ENCODE peak calls at places on chromosomes 5 and 9, in four cellular contexts. Y, N, T and D are unnamed samples.

GRCh38 chr5:77390795-77391194 is 101.3 kb downstream of the WDR41 start:
- DNase-seq in Y (no peak), N (no peak), T (no peak), D (no peak)

GRCh38 chr9:122053546-122053945 is 39.6 kb downstream of the TTLL11 start:
- DNase-seq in Y (no peak), N (no peak), T (no peak), D (no peak)

GRCh38 chr5:123874600-123875201 is 362.7 kb downstream of the CSNK1G3 start:
- DNase-seq in Y (no peak), N (no peak), T (no peak), D (no peak)

GRCh38 chr5:78518365-78519197 is 130.0 kb downstream of the LHFPL2 start:
- DNase-seq in Y (no peak), N (no peak), T (no peak), D (no peak)

GRCh38 chr5:1752881-1753280 is 46.8 kb downstream of the MRPL36 start:
- DNase-seq in Y (peak; percentile 7), N (no peak), T (no peak), D (no peak)

GRCh38 chr5:88647901-88648300 is 235.1 kb downstream of the MEF2C start:
- DNase-seq in Y (no peak), N (no peak), T (no peak), D (no peak)

GRCh38 chr5:150523472-150524350 is 15.8 kb downstream of the NDST1 start:
- DNase-seq in Y (peak; percentile 48), N (peak; percentile 57), T (no peak), D (peak; percentile 79)

GRCh38 chr9:115399026-115399425 is 281.1 kb upstream of the TNC start:
- DNase-seq in Y (no peak), N (no peak), T (no peak), D (no peak)

GRCh38 chr5:145588113-145588512 is 247.0 kb downstream of the PRELID2 start:
- DNase-seq in Y (no peak), N (no peak), T (no peak), D (no peak)

GRCh38 chr9:95626885-95627558 is 110.3 kb upstream of the PTCH1 start:
- DNase-seq in Y (no peak), N (no peak), T (no peak), D (no peak)

GRCh38 chr9:72828281-72828731 is 124.5 kb downstream of the ALDH1A1 start:
- DNase-seq in Y (no peak), N (no peak), T (no peak), D (no peak)

DNA sequence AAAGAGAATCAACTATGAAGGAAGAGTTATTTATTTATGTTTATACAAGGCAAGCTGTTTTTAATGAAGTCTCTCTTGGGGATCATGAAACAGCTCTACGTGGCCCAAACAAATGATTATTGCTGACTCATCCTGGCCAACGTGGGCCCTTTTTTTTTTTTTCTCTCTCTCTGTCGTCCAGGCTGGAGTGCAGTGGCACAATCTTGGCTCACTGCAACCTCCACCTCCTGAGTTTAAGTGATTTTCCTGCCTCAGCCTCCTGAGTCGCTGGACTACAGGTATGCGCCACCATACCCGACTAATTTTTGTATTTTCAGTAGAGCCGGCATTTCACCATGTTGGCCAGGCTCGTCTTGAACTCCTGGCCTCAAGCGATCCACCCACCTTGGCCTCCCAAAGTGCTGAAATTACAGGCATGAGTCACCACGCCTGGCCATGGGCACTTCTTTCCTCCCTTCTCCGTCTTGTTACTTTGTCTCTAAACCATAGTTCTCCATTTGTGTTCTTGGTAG is 98.3 kb downstream of the BASP1 start:
- DNase-seq in Y (no peak), N (no peak), T (no peak), D (no peak)
- TF ChIP-seq TEAD4 in Y (no peak), N (no peak), T (no peak), D (no peak)

DNA sequence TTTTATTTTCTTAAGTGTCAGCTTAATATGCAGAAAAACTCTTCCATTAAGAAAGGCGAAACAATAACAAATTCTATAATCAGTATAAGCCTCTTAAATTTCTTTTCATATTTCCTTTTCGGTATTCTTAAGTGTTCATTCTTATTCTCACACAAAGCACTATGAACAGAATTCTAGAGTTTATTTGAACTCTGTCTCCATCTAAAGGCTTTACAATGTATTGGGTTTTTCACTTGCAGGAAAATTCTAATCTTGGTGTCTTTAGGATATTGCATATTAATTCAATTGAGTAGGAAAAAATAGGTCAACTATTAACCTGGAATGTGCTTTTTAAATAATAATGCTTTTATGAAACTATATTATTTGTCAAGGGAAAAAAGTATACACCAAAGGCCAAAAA is 166.6 kb downstream of the SLF1 start:
- DNase-seq in Y (no peak), N (no peak), T (no peak), D (peak; percentile 24)
- TF ChIP-seq TEAD4 in Y (no peak), N (no peak), T (no peak), D (no peak)

DNA sequence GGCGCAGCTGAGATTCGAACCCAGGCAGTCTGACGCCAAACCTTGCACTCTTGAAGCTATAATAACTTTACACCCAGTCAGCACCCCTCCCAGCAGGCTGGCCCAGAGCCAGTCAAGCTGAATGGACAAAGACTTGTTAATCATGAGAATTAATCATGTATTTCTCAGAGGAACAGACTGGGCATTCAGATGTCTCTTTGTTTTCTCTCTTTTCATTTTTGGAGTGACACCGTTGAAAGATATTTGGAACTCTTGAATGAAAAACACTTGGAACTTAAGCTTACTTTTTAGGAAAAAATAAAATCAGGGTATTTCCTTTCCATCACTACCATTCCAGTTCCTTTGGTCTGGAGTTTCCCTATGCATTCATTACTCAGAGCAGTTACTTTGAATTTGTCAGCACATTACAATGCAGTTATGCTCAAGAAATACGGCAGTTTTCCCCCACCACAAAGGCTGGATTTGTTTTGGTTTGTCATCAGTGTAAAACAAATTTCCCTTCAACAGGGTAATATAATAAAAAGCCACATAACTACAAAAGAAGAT is 22.5 kb upstream of the MAMDC2 start:
- DNase-seq in Y (no peak), N (no peak), T (no peak), D (no peak)
- TF ChIP-seq TEAD4 in Y (no peak), N (no peak), T (no peak), D (peak; percentile 73)

GRCh38 chr9:33750307-33750838 is 45.0 kb upstream of the PRSS3 start:
- DNase-seq in Y (peak; percentile 23), N (no peak), T (no peak), D (peak; percentile 85)
- TF ChIP-seq TEAD4 in Y (no peak), N (no peak), T (no peak), D (no peak)

GRCh38 chr9:638152-638551 is 203.3 kb upstream of the DMRT1 start:
- DNase-seq in Y (no peak), N (no peak), T (no peak), D (no peak)

GRCh38 chr9:636931-637591 is 204.4 kb upstream of the DMRT1 start:
- DNase-seq in Y (no peak), N (no peak), T (no peak), D (no peak)

GRCh38 chr9:647522-647921 is 194.0 kb upstream of the DMRT1 start:
- DNase-seq in Y (no peak), N (no peak), T (no peak), D (no peak)

GRCh38 chr9:642014-642413 is 199.5 kb upstream of the DMRT1 start:
- DNase-seq in Y (no peak), N (no peak), T (no peak), D (no peak)
- TF ChIP-seq TEAD4 in Y (no peak), N (no peak), T (no peak), D (no peak)

DNA sequence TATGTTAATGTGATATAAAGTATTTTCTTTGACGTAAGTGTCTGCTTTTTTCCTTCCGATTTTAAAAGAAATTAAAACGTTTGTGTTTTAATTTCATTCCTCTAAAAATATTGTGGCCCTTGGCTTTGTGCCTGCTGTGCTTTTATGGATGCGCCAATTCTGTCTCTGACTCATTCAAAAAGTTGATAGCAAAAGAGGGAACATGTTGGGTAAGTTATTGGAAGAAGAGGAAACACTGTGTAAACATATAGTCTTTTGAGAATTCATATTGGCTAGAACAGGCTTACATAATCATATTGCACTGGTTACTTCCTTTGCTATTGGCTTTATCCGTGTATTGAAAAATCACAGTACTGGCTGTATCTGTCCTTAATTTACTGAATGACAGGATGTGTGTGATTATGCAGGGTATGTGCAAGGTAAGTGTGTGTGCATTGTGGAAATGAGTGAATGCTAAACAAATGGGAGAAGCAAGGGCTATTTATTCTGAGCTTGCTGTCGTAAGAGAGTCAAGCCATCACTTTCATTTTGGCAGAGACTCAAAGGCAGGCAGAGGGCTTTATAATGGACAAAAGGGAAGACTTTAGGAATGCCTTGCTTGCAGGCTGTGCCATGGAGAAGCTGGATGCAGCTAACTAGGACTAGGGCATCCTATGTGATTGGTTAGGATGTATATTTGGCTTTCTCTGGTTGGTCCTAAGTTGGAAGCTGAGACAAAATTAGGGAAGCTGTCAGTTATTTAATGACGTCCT is 67.9 kb downstream of the SGCD start:
- DNase-seq in Y (no peak), N (no peak), T (no peak), D (no peak)
- TF ChIP-seq TEAD4 in Y (no peak), N (no peak), T (no peak), D (no peak)

GRCh38 chr5:66567474-66567873 is 28.7 kb upstream of the MAST4 start:
- DNase-seq in Y (no peak), N (no peak), T (no peak), D (no peak)
- TF ChIP-seq TEAD4 in Y (no peak), N (no peak), T (no peak), D (no peak)

GRCh38 chr9:126672634-126673284 is 59.0 kb downstream of the LMX1B start:
- DNase-seq in Y (no peak), N (no peak), T (no peak), D (no peak)
- TF ChIP-seq TEAD4 in Y (no peak), N (no peak), T (no peak), D (no peak)